ENCODE peak calls at places on chromosomes 2 and 18, in five cellular contexts. X is T-helper 9 cell, O is GM12865, T is GM12891, L is SK-MEL-5. J is an unnamed sample.

GRCh38 chr18:50853863-50854271 is 25.1 kb upstream of the ME2 start:
- DNase-seq in O (no peak), T (no peak), L (peak), X (no peak), J (no peak)

GRCh38 chr2:174717273-174717672 is 47.0 kb downstream of the CHRNA1 start:
- DNase-seq in L (no peak), X (no peak), O (peak), T (no peak), J (no peak)

GRCh38 chr2:164934790-164935466 is 20.4 kb downstream of the SLC38A11 start:
- DNase-seq in O (no peak), T (no peak), X (no peak), L (no peak), J (no peak)

GRCh38 chr2:138877421-138877820 is 97.2 kb upstream of the NXPH2 start:
- DNase-seq in L (no peak), O (no peak), T (no peak), X (no peak), J (no peak)

GRCh38 chr2:12046641-12047040 is 300.2 kb downstream of the LPIN1 start:
- DNase-seq in X (no peak), T (no peak), L (no peak), O (no peak), J (no peak)

GRCh38 chr2:134231965-134232340 is 21.9 kb upstream of the MGAT5 start:
- DNase-seq in X (no peak), T (no peak), O (peak), L (no peak), J (no peak)

GRCh38 chr2:8371653-8372052 is 310.2 kb upstream of the ID2 start:
- DNase-seq in L (no peak), T (no peak), O (no peak), X (no peak), J (no peak)

GRCh38 chr2:5668682-5669267 is 23.4 kb upstream of the SOX11 start:
- DNase-seq in L (no peak), T (no peak), X (no peak), O (no peak), J (no peak)

GRCh38 chr2:190359896-190360376 is 16.5 kb downstream of the INPP1 start:
- DNase-seq in X (no peak), T (no peak), O (peak), L (peak), J (no peak)

GRCh38 chr2:157918319-157918718 is 42.2 kb upstream of the ACVR1 start:
- DNase-seq in T (no peak), O (no peak), X (no peak), L (no peak), J (no peak)

GRCh38 chr2:72539145-72539552 is 286.7 kb downstream of the EXOC6B start:
- DNase-seq in L (peak), X (no peak), T (no peak), O (no peak), J (no peak)

GRCh38 chr2:165874445-165875039 is 79.0 kb downstream of the TTC21B start:
- DNase-seq in O (peak), X (no peak), L (peak), T (peak), J (peak)